ENCODE peak calls at places on chromosomes 6 and 20, in ten cellular contexts. One of them, this sample, is unnamed.

GRCh38 chr20:45229264-45230056 is 8.3 kb downstream of the SEMG2 start:
- DNase-seq in iris pigment epithelial cell: no peak
- DNase-seq in endothelial cell: peak; percentile 17
- DNase-seq in pons: no peak
- DNase-seq in stimulated activated naive B cell treated with anti-CD40 and anti-IgM and Interleukin-4, amounts not matched to agents 10 μg/mL and 1 μg/mL and 100 μg/mL, for 72 hours: no peak
- DNase-seq in effector CD8-positive, alpha-beta T cell: no peak
- DNase-seq in activated naive CD4-positive, alpha-beta T cell: peak; percentile 2
- DNase-seq in EL: peak; percentile 34
- DNase-seq in iPS-NIHi11: peak; percentile 67
- DNase-seq in NCI-H446: no peak
- DNase-seq in this sample: no peak

GRCh38 chr6:3617192-3617631 is 134.3 kb downstream of the PXDC1 start:
- DNase-seq in iris pigment epithelial cell: no peak
- DNase-seq in endothelial cell: no peak
- DNase-seq in pons: no peak
- DNase-seq in stimulated activated naive B cell treated with anti-CD40 and anti-IgM and Interleukin-4, amounts not matched to agents 10 μg/mL and 1 μg/mL and 100 μg/mL, for 72 hours: no peak
- DNase-seq in effector CD8-positive, alpha-beta T cell: no peak
- DNase-seq in activated naive CD4-positive, alpha-beta T cell: no peak
- DNase-seq in EL: no peak
- DNase-seq in iPS-NIHi11: no peak
- DNase-seq in NCI-H446: no peak
- DNase-seq in this sample: no peak

GRCh38 chr20:50367104-50367674 is 143.0 kb upstream of the PTPN1 start:
- DNase-seq in iris pigment epithelial cell: peak; percentile 24
- DNase-seq in endothelial cell: no peak
- DNase-seq in pons: no peak
- DNase-seq in stimulated activated naive B cell treated with anti-CD40 and anti-IgM and Interleukin-4, amounts not matched to agents 10 μg/mL and 1 μg/mL and 100 μg/mL, for 72 hours: no peak
- DNase-seq in effector CD8-positive, alpha-beta T cell: no peak
- DNase-seq in activated naive CD4-positive, alpha-beta T cell: no peak
- DNase-seq in EL: no peak
- DNase-seq in iPS-NIHi11: no peak
- DNase-seq in NCI-H446: no peak
- DNase-seq in this sample: no peak

GRCh38 chr6:146650799-146651481 is 52.2 kb downstream of the ADGB start:
- DNase-seq in iris pigment epithelial cell: no peak
- DNase-seq in endothelial cell: no peak
- DNase-seq in pons: no peak
- DNase-seq in stimulated activated naive B cell treated with anti-CD40 and anti-IgM and Interleukin-4, amounts not matched to agents 10 μg/mL and 1 μg/mL and 100 μg/mL, for 72 hours: no peak
- DNase-seq in effector CD8-positive, alpha-beta T cell: no peak
- DNase-seq in activated naive CD4-positive, alpha-beta T cell: no peak
- DNase-seq in EL: no peak
- DNase-seq in iPS-NIHi11: no peak
- DNase-seq in NCI-H446: no peak
- DNase-seq in this sample: no peak

GRCh38 chr6:134714679-134715078 is 235.2 kb downstream of the ALDH8A1 start:
- DNase-seq in iris pigment epithelial cell: peak; percentile 98
- DNase-seq in endothelial cell: no peak
- DNase-seq in pons: no peak
- DNase-seq in stimulated activated naive B cell treated with anti-CD40 and anti-IgM and Interleukin-4, amounts not matched to agents 10 μg/mL and 1 μg/mL and 100 μg/mL, for 72 hours: no peak
- DNase-seq in effector CD8-positive, alpha-beta T cell: no peak
- DNase-seq in activated naive CD4-positive, alpha-beta T cell: no peak
- DNase-seq in EL: peak; percentile 26
- DNase-seq in iPS-NIHi11: no peak
- DNase-seq in NCI-H446: no peak
- DNase-seq in this sample: peak; percentile 93

GRCh38 chr6:38170666-38171065 is 351.1 kb downstream of the ZFAND3 start:
- DNase-seq in iris pigment epithelial cell: no peak
- DNase-seq in endothelial cell: no peak
- DNase-seq in pons: no peak
- DNase-seq in stimulated activated naive B cell treated with anti-CD40 and anti-IgM and Interleukin-4, amounts not matched to agents 10 μg/mL and 1 μg/mL and 100 μg/mL, for 72 hours: no peak
- DNase-seq in effector CD8-positive, alpha-beta T cell: no peak
- DNase-seq in activated naive CD4-positive, alpha-beta T cell: no peak
- DNase-seq in EL: no peak
- DNase-seq in iPS-NIHi11: no peak
- DNase-seq in NCI-H446: no peak
- DNase-seq in this sample: no peak

GRCh38 chr6:155528982-155529453 is 73.4 kb upstream of the NOX3 start:
- DNase-seq in iris pigment epithelial cell: peak; percentile 98
- DNase-seq in endothelial cell: no peak
- DNase-seq in pons: peak; percentile 1
- DNase-seq in stimulated activated naive B cell treated with anti-CD40 and anti-IgM and Interleukin-4, amounts not matched to agents 10 μg/mL and 1 μg/mL and 100 μg/mL, for 72 hours: no peak
- DNase-seq in effector CD8-positive, alpha-beta T cell: no peak
- DNase-seq in activated naive CD4-positive, alpha-beta T cell: no peak
- DNase-seq in EL: peak; percentile 82
- DNase-seq in iPS-NIHi11: no peak
- DNase-seq in NCI-H446: no peak
- DNase-seq in this sample: peak; percentile 71

GRCh38 chr6:67190733-67191132 is 1444.3 kb upstream of the ADGRB3 start:
- DNase-seq in iris pigment epithelial cell: no peak
- DNase-seq in endothelial cell: no peak
- DNase-seq in pons: no peak
- DNase-seq in stimulated activated naive B cell treated with anti-CD40 and anti-IgM and Interleukin-4, amounts not matched to agents 10 μg/mL and 1 μg/mL and 100 μg/mL, for 72 hours: no peak
- DNase-seq in effector CD8-positive, alpha-beta T cell: no peak
- DNase-seq in activated naive CD4-positive, alpha-beta T cell: no peak
- DNase-seq in EL: no peak
- DNase-seq in iPS-NIHi11: no peak
- DNase-seq in NCI-H446: no peak
- DNase-seq in this sample: no peak

This sample was measured in NCI-H226.